ENCODE peak calls at places on chromosomes 16 and 17, in nine cellular contexts. G is Panc1, E is A549, P is HepG2, M is HCT116, N is GM23338, O is GM12878, C is SK-N-SH, Z is K562. H is an unnamed sample.

GRCh38 chr17:41518789-41519449 is at the start of gene KRT15:
- DNase-seq in E (no peak), C (no peak), O (no peak), M (no peak), G (no peak), Z (no peak), P (no peak), N (no peak), H (no peak)

GRCh38 chr17:82320956-82321927 is 3.8 kb upstream of the CD7 start:
- DNase-seq in M (no peak), E (peak), P (no peak), Z (peak), O (no peak), G (no peak), N (peak), C (peak), H (no peak)

GRCh38 chr17:77429985-77430752 is 289.4 kb downstream of the SEC14L1 start:
- DNase-seq in N (peak), G (no peak), C (peak), Z (peak), M (peak), P (peak), E (peak), O (no peak), H (peak)

GRCh38 chr16:57379579-57379978 is 7.3 kb downstream of the CX3CL1 start:
- DNase-seq in Z (no peak), E (no peak), M (no peak), P (no peak), N (no peak), O (no peak), G (no peak), C (peak), H (no peak)

GRCh38 chr17:35947156-35947585 is 3.7 kb upstream of the LYZL6 start:
- DNase-seq in Z (peak), P (peak), M (peak), N (peak), O (no peak), C (peak), G (peak), E (peak), H (peak)

GRCh38 chr17:80125656-80126448 is 21.1 kb downstream of the EIF4A3 start:
- DNase-seq in C (no peak), P (no peak), N (no peak), G (no peak), Z (no peak), E (no peak), M (no peak), O (no peak), H (no peak)

GRCh38 chr17:47253541-47254402 is at the start of gene ITGB3:
- DNase-seq in C (peak), E (peak), Z (peak), N (peak), G (no peak), P (peak), O (no peak), M (peak), H (peak)

GRCh38 chr17:80783971-80784370 is 207.7 kb upstream of the CHMP6 start:
- DNase-seq in G (no peak), Z (no peak), P (no peak), E (no peak), M (no peak), N (no peak), O (no peak), C (no peak), H (no peak)

GRCh38 chr17:8072727-8073461 is 14.6 kb downstream of the ALOX12B start:
- DNase-seq in P (no peak), M (no peak), O (no peak), N (peak), G (no peak), E (no peak), C (peak), Z (no peak), H (no peak)

GRCh38 chr17:920190-920589 is 59.4 kb downstream of the NXN start:
- DNase-seq in C (no peak), N (no peak), Z (no peak), M (no peak), O (no peak), E (no peak), G (no peak), P (no peak), H (no peak)

GRCh38 chr17:7383742-7384488 is 3.0 kb downstream of the TNK1 start:
- DNase-seq in G (no peak), M (no peak), P (no peak), N (peak), Z (no peak), O (no peak), E (no peak), C (peak), H (no peak)

GRCh38 chr17:43660816-43661493 is 767 bp downstream of the MEOX1 start:
- DNase-seq in P (no peak), E (no peak), N (no peak), M (no peak), C (no peak), G (no peak), Z (no peak), O (no peak), H (no peak)

GRCh38 chr16:2023098-2023925 is 3.4 kb upstream of the NHERF2 start:
- DNase-seq in P (peak), G (peak), O (peak), C (peak), Z (peak), N (peak), M (peak), E (peak), H (peak)

GRCh38 chr16:50196736-50197135 is 43.6 kb downstream of the TENT4B start:
- DNase-seq in C (no peak), P (no peak), Z (no peak), G (no peak), N (no peak), O (no peak), E (no peak), M (no peak), H (no peak)

GRCh38 chr17:50685691-50686493 is 21.8 kb downstream of the ANKRD40 start:
- DNase-seq in M (no peak), G (no peak), Z (no peak), C (no peak), N (no peak), O (no peak), P (no peak), E (no peak), H (no peak)

GRCh38 chr17:57943140-57943539 is 12.1 kb downstream of the CUEDC1 start:
- DNase-seq in C (no peak), G (no peak), E (no peak), Z (no peak), O (no peak), N (no peak), P (no peak), M (no peak), H (no peak)

GRCh38 chr17:41536741-41537613 is 8.9 kb upstream of the KRT19 start:
- DNase-seq in M (no peak), O (no peak), E (no peak), C (no peak), G (no peak), P (no peak), Z (no peak), N (no peak), H (no peak)

GRCh38 chr17:61783556-61784304 is 79.6 kb downstream of the BRIP1 start:
- DNase-seq in G (no peak), C (no peak), N (no peak), P (no peak), O (peak), Z (no peak), M (no peak), E (no peak), H (no peak)

GRCh38 chr17:48819466-48819865 is 2.4 kb upstream of the TTLL6 start:
- DNase-seq in O (no peak), Z (no peak), M (no peak), C (no peak), G (no peak), P (no peak), N (no peak), E (no peak), H (no peak)

GRCh38 chr16:84751947-84752346 is 52.1 kb downstream of the USP10 start:
- DNase-seq in Z (no peak), M (no peak), O (peak), P (no peak), N (no peak), C (no peak), E (no peak), G (no peak), H (peak)

GRCh38 chr16:3842994-3843393 is 37.5 kb downstream of the CREBBP start:
- DNase-seq in E (no peak), G (no peak), Z (no peak), O (no peak), M (no peak), C (peak), N (no peak), P (no peak), H (peak)

GRCh38 chr16:15856901-15857778 is at the start of gene MYH11:
- DNase-seq in G (no peak), E (no peak), M (no peak), C (peak), P (no peak), N (peak), Z (peak), O (no peak), H (peak)

GRCh38 chr17:66495035-66495434 is 192.6 kb downstream of the PRKCA start:
- DNase-seq in C (no peak), P (no peak), N (no peak), M (no peak), G (no peak), O (no peak), E (no peak), Z (no peak), H (no peak)

GRCh38 chr17:66494023-66494803 is 191.8 kb downstream of the PRKCA start:
- DNase-seq in O (no peak), C (no peak), M (peak), P (no peak), N (no peak), E (peak), Z (peak), G (peak), H (peak)

GRCh38 chr17:66492080-66492479 is 189.7 kb downstream of the PRKCA start:
- DNase-seq in C (peak), N (no peak), G (no peak), P (no peak), O (no peak), Z (no peak), E (no peak), M (no peak), H (no peak)

GRCh38 chr17:66492500-66493123 is 190.2 kb downstream of the PRKCA start:
- DNase-seq in M (no peak), C (peak), N (no peak), O (no peak), Z (no peak), G (no peak), P (no peak), E (no peak), H (no peak)

DNA sequence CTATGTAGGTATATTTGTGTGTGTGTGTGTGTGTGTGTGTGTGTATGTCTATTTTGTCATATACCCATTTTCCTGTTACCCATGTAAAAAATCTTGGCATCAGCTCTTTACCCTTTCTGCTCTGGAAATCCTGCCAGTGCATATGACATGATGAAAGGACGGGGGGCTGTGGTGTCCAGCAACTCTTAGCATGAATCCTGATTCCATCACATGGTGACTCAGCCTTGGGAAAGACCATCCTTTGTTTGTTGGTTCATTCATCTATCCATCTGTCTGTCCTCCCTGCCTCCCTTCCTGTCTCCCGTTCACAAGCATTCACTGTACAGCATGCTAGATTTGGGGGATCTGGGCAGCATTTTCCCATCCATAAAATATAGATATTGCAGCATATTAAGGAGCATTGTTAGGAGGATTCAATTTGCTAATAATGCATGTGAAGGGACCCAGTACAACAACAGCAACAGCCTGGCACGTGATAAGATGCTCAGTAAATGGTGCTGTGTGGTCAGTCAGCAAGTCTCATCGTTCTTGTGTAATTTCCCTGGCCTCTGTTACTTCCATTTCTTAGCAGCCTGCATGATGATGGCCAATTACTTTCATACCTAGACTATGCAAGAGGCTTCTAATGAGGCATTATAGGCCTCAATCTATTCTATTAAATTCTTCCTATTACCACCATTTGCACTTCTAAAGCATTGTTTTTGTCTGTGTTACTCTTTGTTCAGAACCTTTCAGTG is 191.0 kb downstream of the PRKCA start:
- DNase-seq in E (peak), P (no peak), M (no peak), N (no peak), G (no peak), O (no peak), C (no peak), Z (no peak), H (peak)
- TF ChIP-seq REST in E (no peak), P (no peak), M (no peak), N (no peak), G (no peak), O (no peak), C (no peak), Z (no peak), H (no peak)

GRCh38 chr16:76335187-76335974 is 58.2 kb downstream of the CNTNAP4 start:
- DNase-seq in P (no peak), Z (no peak), O (no peak), C (no peak), G (no peak), E (no peak), M (no peak), N (no peak), H (no peak)
- TF ChIP-seq REST in P (no peak), Z (no peak), O (no peak), C (no peak), G (no peak), E (no peak), M (no peak), N (no peak), H (no peak)

GRCh38 chr17:29363716-29364115 is 26.4 kb upstream of the TAOK1 start:
- DNase-seq in G (no peak), N (no peak), P (no peak), Z (no peak), C (no peak), E (no peak), M (no peak), O (no peak), H (no peak)

GRCh38 chr17:29364691-29365090 is 25.5 kb upstream of the TAOK1 start:
- DNase-seq in E (no peak), Z (no peak), N (no peak), O (no peak), M (no peak), C (no peak), P (no peak), G (no peak), H (no peak)

GRCh38 chr17:29368161-29368560 is 22.0 kb upstream of the TAOK1 start:
- DNase-seq in P (no peak), M (no peak), C (no peak), G (no peak), Z (no peak), N (no peak), E (no peak), O (no peak), H (no peak)

GRCh38 chr17:29369831-29370735 is 20.1 kb upstream of the TAOK1 start:
- DNase-seq in O (peak), C (peak), G (peak), M (peak), N (peak), E (peak), Z (peak), P (peak), H (peak)

DNA sequence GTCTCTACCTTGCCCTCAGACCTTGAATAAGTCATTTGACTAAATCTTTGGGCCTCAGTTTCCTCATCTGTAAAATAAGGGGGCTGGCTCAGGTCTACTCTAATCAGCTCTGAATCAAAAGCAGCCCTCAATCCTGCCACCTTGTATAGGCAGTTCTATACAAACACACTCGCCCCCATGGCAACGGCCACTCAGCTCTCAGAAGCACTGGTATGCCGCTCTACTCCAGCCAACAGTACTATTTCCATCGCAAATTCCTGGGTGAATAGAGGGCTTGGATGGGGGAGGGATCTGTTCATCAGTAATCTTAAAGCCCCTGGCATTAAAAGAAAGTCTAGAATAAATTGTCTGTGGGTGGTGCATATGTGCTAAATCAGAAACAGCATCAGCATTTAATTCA is 21.2 kb upstream of the TAOK1 start:
- DNase-seq in G (no peak), Z (no peak), N (peak), O (no peak), P (no peak), M (no peak), E (no peak), C (no peak), H (no peak)
- TF ChIP-seq REST in G (no peak), Z (no peak), N (no peak), O (no peak), P (no peak), M (no peak), E (no peak), C (no peak), H (no peak)

GRCh38 chr17:32142038-32142856 is at the start of gene RHOT1:
- DNase-seq in C (peak), O (peak), N (peak), M (peak), Z (peak), E (peak), G (peak), P (peak), H (peak)

GRCh38 chr17:32142857-32143524 is 689 bp downstream of the RHOT1 start:
- DNase-seq in M (peak), O (no peak), N (peak), C (peak), P (peak), Z (peak), E (peak), G (no peak), H (peak)

GRCh38 chr17:32143525-32143865 is 1.2 kb downstream of the RHOT1 start:
- DNase-seq in G (no peak), N (no peak), O (no peak), Z (no peak), E (no peak), P (no peak), M (no peak), C (no peak), H (peak)

GRCh38 chr17:32136856-32137255 is 5.4 kb upstream of the RHOT1 start:
- DNase-seq in E (no peak), M (no peak), P (no peak), Z (no peak), C (no peak), N (no peak), G (no peak), O (no peak), H (no peak)

GRCh38 chr17:32141690-32142037 is 638 bp upstream of the RHOT1 start:
- DNase-seq in G (no peak), E (no peak), M (no peak), O (no peak), N (no peak), P (no peak), C (no peak), Z (no peak), H (no peak)
- TF ChIP-seq REST in G (no peak), E (no peak), M (no peak), O (no peak), N (no peak), P (no peak), C (no peak), Z (no peak), H (no peak)

GRCh38 chr17:59298512-59298911 is 32.9 kb upstream of the YPEL2 start:
- DNase-seq in P (no peak), Z (no peak), G (no peak), E (no peak), M (no peak), N (no peak), C (no peak), O (no peak), H (no peak)
- TF ChIP-seq REST in P (no peak), Z (no peak), G (no peak), E (no peak), M (no peak), N (no peak), C (no peak), O (no peak), H (no peak)

DNA sequence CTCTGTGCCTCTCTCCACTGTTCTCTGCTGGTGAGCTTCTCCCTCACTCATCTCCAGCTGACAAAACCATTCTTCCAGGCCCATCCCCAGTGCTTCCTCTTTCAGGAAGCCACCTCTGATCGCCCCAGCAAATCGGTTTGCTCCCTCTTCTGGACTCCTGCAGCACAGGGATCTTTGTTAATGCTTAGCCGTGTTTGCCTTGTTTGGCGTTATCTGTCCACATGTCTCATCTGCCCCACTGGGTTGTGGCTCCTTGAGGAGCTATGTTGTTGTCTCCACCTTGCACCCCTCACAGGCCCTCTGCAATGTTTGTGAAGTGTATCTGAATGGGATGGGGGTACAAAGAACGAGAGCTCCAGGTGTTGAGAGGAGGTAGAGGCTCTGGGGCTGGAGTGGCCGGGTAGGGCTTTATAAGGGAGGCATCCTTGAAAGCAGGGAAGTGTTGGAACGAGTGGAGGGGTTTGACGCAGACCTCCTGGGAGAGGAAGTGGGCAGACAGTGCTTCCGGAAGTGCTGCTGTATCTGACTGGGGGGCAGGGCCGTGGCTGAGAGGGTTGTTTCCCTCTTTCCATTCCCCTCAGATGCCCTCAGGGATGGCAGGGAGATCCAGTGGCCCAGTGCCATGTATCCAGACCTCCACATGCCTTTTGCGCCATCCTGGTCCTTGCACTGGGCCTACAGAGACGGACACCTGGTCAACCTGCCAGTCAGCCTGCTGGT is 27.8 kb downstream of the CASKIN2 start:
- DNase-seq in C (no peak), M (no peak), O (no peak), N (no peak), Z (peak), P (no peak), G (no peak), E (no peak), H (peak)
- TF ChIP-seq REST in C (no peak), M (no peak), O (no peak), N (no peak), Z (no peak), P (no peak), G (no peak), E (no peak), H (peak)

DNA sequence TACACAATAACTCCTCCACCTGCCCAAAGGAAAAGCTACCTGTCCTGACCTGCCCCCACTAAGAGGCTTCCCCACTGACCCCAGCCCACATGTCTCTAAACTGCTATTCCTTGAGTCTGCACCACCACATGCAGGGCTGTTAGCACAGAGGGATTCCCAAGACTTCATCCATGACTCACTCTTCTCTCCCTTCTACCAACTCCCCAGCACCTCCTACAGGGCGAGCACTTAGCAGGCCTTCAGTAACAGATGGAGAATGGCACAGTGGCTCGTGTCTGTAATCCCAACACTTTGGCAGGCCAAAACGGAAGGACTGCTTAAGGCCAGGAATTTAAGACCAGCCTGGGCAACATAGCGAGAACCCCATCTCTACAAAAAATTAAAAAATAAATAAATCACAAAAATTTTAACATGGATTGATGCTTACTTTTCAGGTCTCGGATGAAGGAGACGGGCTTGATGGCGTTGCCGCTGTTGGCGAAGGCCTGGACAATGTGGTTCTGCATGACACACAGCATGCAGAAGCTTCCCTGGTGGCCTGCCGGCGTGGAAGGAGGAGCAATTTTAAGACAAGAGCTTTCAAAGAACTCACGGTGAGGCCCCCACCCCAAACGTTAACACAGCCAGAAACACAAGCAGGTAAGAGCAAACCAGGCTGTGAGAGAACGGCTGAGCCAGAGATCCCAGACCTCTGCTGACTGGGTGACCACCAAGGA is 12.0 kb downstream of the USP36 start:
- DNase-seq in N (peak), E (peak), G (no peak), M (peak), O (no peak), C (peak), Z (peak), P (no peak), H (no peak)
- TF ChIP-seq REST in N (no peak), E (no peak), G (no peak), M (no peak), O (no peak), C (no peak), Z (no peak), P (no peak), H (no peak)